ENCODE peak calls at places on chromosomes 13 and 19, in six cellular contexts. F is hepatic stellate cell, W is AG09319, Z is cardiac fibroblast, G is IMR-90, U is putamen. R is an unnamed sample.

GRCh38 chr19:771332-771785 is 20.4 kb downstream of the MISP start:
- DNase-seq in U (no peak), F (peak; percentile 69), G (peak; percentile 43), Z (peak; percentile 78), W (no peak), R (peak; percentile 51)

GRCh38 chr19:15269806-15270205 is 37.6 kb upstream of the EPHX3 start:
- DNase-seq in F (no peak), G (no peak), U (no peak), Z (no peak), W (no peak), R (no peak)

GRCh38 chr19:41753936-41754529 is 1.3 kb upstream of the CEACAM6 start:
- DNase-seq in G (peak; percentile 4), U (no peak), W (no peak), Z (peak; percentile 28), F (no peak), R (peak; percentile 49)

GRCh38 chr19:55667958-55668357 is 7.1 kb upstream of the EPN1 start:
- DNase-seq in G (no peak), U (peak; percentile 53), F (no peak), W (no peak), Z (no peak), R (no peak)

GRCh38 chr13:94056362-94056990 is 423.0 kb downstream of the DCT start:
- DNase-seq in Z (no peak), G (peak; percentile 16), U (no peak), F (no peak), W (no peak), R (no peak)

GRCh38 chr13:24167666-24168391 is 7.3 kb downstream of the SPATA13 start:
- DNase-seq in U (no peak), F (no peak), G (no peak), Z (no peak), W (no peak), R (no peak)

GRCh38 chr13:40348096-40348679 is 318.3 kb downstream of the FOXO1 start:
- DNase-seq in U (no peak), Z (no peak), G (no peak), F (no peak), W (no peak), R (no peak)

GRCh38 chr19:19409235-19410030 is 4.0 kb downstream of the GATAD2A start:
- DNase-seq in W (no peak), U (no peak), Z (no peak), F (no peak), G (no peak), R (no peak)

GRCh38 chr19:47231215-47232054 is 436 bp upstream of the BBC3 start:
- DNase-seq in F (peak; percentile 82), W (peak; percentile 83), G (peak; percentile 90), Z (peak; percentile 90), U (no peak), R (peak; percentile 92)

GRCh38 chr13:41196620-41197019 is 2.3 kb upstream of the KBTBD7 start:
- DNase-seq in F (no peak), G (no peak), Z (peak; percentile 9), U (no peak), W (no peak), R (no peak)

GRCh38 chr19:19343016-19343362 is 22.4 kb downstream of the MAU2 start:
- DNase-seq in Z (no peak), W (no peak), U (no peak), F (no peak), G (no peak), R (no peak)

GRCh38 chr19:50639121-50640112 is at the start of gene SYT3:
- DNase-seq in U (peak; percentile 72), G (peak; percentile 27), F (peak; percentile 66), W (no peak), Z (peak; percentile 58), R (peak; percentile 22)

GRCh38 chr19:7953060-7953459 is 9.6 kb upstream of the TIMM44 start:
- DNase-seq in F (peak; percentile 22), U (no peak), W (no peak), G (peak; percentile 21), Z (peak; percentile 66), R (peak; percentile 84)

GRCh38 chr19:4539697-4540581 is at the start of gene LRG1:
- DNase-seq in Z (peak; percentile 92), F (no peak), W (no peak), U (no peak), G (no peak), R (no peak)

GRCh38 chr19:44745386-44745831 is 3.1 kb upstream of the BCL3 start:
- DNase-seq in G (peak; percentile 80), F (peak; percentile 77), W (peak; percentile 74), U (no peak), Z (peak; percentile 93), R (peak; percentile 88)

GRCh38 chr13:47459512-47459911 is 541.6 kb downstream of the SUCLA2 start:
- DNase-seq in Z (peak; percentile 61), F (no peak), W (no peak), U (no peak), G (peak; percentile 43), R (no peak)

GRCh38 chr13:44576396-44577235 is 486 bp upstream of the TSC22D1 start:
- DNase-seq in U (no peak), F (peak; percentile 34), G (no peak), Z (no peak), W (no peak), R (peak; percentile 20)

GRCh38 chr13:34696296-34696695 is 245.8 kb upstream of the NBEA start:
- DNase-seq in W (no peak), G (no peak), F (no peak), U (no peak), Z (no peak), R (no peak)

GRCh38 chr13:38477676-38478075 is 128.0 kb downstream of the UFM1 start:
- DNase-seq in Z (no peak), U (no peak), F (no peak), W (no peak), G (no peak), R (no peak)

GRCh38 chr19:19134687-19135158 is 3.6 kb downstream of the TMEM161A start:
- DNase-seq in G (no peak), U (no peak), F (no peak), W (no peak), Z (no peak), R (no peak)

GRCh38 chr19:46902402-46902766 is 41.6 kb downstream of the ARHGAP35 start:
- DNase-seq in Z (no peak), G (peak; percentile 31), F (no peak), U (no peak), W (no peak), R (peak; percentile 47)

GRCh38 chr13:24626449-24626848 is 53.8 kb upstream of the ATP12A start:
- DNase-seq in F (no peak), U (no peak), W (no peak), G (no peak), Z (no peak), R (no peak)

GRCh38 chr19:954672-955494 is 29.0 kb downstream of the ARID3A start:
- DNase-seq in F (no peak), Z (no peak), U (no peak), W (no peak), G (no peak), R (no peak)

GRCh38 chr19:7859766-7860165 is 14.4 kb downstream of the PRR36 start:
- DNase-seq in F (no peak), U (no peak), Z (no peak), W (no peak), G (no peak), R (no peak)